ENCODE peak calls at places on chromosomes 16 and 17, in six cellular contexts. S is cardiac muscle cell, Y is heart left ventricle, C is breast epithelium, A is Peyer's patch, X is tibial nerve. K is an unnamed sample. For H3K27me3, the result is how much of the 10 kb centered on the place peaks cover.

GRCh38 chr17:37089998-37090397 is 141.2 kb downstream of the AATF start:
- DNase-seq in S (peak), Y (no peak), C (no peak), A (peak), X (no peak), K (no peak)

GRCh38 chr17:11668633-11669032 is 70.4 kb downstream of the DNAH9 start:
- DNase-seq in S (no peak), Y (no peak), C (no peak), A (no peak), X (no peak), K (no peak)

GRCh38 chr16:31561698-31562233 is 34.1 kb downstream of the AHSP start:
- DNase-seq in S (no peak), Y (no peak), C (no peak), A (no peak), X (no peak), K (no peak)

GRCh38 chr17:72340836-72341235 is 220.0 kb downstream of the SOX9 start:
- DNase-seq in S (no peak), Y (no peak), C (no peak), A (no peak), X (no peak), K (no peak)

GRCh38 chr17:48646183-48647102 is 20.3 kb upstream of the HOXB9 start:
- DNase-seq in S (no peak), Y (no peak), C (no peak), A (no peak), X (no peak), K (no peak)

GRCh38 chr16:31880322-31880979 is 6.8 kb downstream of the ZNF267 start:
- DNase-seq in S (peak), Y (no peak), C (no peak), A (no peak), X (no peak), K (no peak)

GRCh38 chr16:10080031-10080772 is 102.0 kb downstream of the GRIN2A start:
- DNase-seq in S (peak), Y (peak), C (peak), A (no peak), X (no peak), K (peak)

GRCh38 chr17:79424471-79425185 is 186.2 kb downstream of the RBFOX3 start:
- DNase-seq in S (no peak), Y (no peak), C (no peak), A (no peak), X (no peak), K (no peak)

GRCh38 chr16:66604376-66605176 is at the start of gene CMTM3:
- DNase-seq in S (peak), Y (peak), C (no peak), A (peak), X (peak), K (no peak)

GRCh38 chr16:81668243-81669097 is 110.6 kb upstream of the PLCG2 start:
- DNase-seq in S (no peak), Y (no peak), C (no peak), A (no peak), X (no peak), K (no peak)

GRCh38 chr17:72488542-72489272 is 367.9 kb downstream of the SOX9 start:
- DNase-seq in S (no peak), Y (no peak), C (no peak), A (no peak), X (no peak), K (no peak)

GRCh38 chr16:962366-962765 is 8.4 kb downstream of the LMF1 start:
- DNase-seq in S (no peak), Y (no peak), C (no peak), A (no peak), X (no peak), K (no peak)

GRCh38 chr16:11414815-11415775 is 69.8 kb downstream of the RMI2 start:
- DNase-seq in S (no peak), Y (no peak), C (no peak), A (no peak), X (no peak), K (no peak)

GRCh38 chr17:14308636-14308964 is 7.7 kb downstream of the HS3ST3B1 start:
- DNase-seq in S (peak), Y (no peak), C (no peak), A (no peak), X (no peak), K (no peak)

GRCh38 chr17:14307560-14308024 is 6.7 kb downstream of the HS3ST3B1 start:
- DNase-seq in S (peak), Y (no peak), C (no peak), A (no peak), X (no peak), K (no peak)

GRCh38 chr17:14305785-14306496 is 5.1 kb downstream of the HS3ST3B1 start:
- DNase-seq in S (no peak), Y (no peak), C (no peak), A (no peak), X (no peak), K (no peak)

GRCh38 chr17:14304876-14305636 is 4.2 kb downstream of the HS3ST3B1 start:
- DNase-seq in S (no peak), Y (no peak), C (no peak), A (no peak), X (no peak), K (no peak)

DNA sequence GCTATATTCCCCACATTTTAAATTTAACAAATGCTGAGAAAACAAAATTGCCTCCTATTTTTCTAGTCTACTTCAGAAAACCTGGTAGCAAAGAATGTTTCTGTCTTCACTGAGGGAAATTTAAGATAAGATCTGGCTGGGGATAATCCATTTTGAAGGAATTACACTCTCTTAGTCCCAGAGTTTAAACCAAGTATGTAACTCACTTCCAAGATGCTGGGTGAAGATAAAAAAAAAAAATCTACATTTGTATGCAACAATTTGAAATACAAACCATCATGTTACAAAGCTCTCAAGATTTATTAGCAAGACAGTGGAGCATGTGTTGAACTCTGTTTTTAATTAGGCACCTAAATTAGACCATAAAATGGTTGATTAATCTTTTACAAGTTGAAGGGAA is 5.7 kb downstream of the HS3ST3B1 start:
- DNase-seq in S (no peak), Y (no peak), C (no peak), A (no peak), X (no peak), K (no peak)
- TF ChIP-seq CTCF in S (no peak), Y (no peak), C (no peak), A (no peak), X (no peak), K (no peak)

GRCh38 chr17:38605230-38605851 is 411 bp downstream of the SRCIN1 start:
- DNase-seq in S (no peak), Y (no peak), C (no peak), A (no peak), X (no peak), K (no peak)
- H3K4me3 ChIP-seq in S (peak), Y (peak), C (peak), A (peak), X (peak), K (no peak)

GRCh38 chr17:80474231-80474932 is 2.0 kb downstream of the NPTX1 start:
- DNase-seq in S (peak), Y (no peak), C (no peak), A (no peak), X (no peak), K (no peak)
- H3K27me3 ChIP-seq in S (half or more), Y (half or more), C (half or more), A (under half), X (under half), K (half or more)

DNA sequence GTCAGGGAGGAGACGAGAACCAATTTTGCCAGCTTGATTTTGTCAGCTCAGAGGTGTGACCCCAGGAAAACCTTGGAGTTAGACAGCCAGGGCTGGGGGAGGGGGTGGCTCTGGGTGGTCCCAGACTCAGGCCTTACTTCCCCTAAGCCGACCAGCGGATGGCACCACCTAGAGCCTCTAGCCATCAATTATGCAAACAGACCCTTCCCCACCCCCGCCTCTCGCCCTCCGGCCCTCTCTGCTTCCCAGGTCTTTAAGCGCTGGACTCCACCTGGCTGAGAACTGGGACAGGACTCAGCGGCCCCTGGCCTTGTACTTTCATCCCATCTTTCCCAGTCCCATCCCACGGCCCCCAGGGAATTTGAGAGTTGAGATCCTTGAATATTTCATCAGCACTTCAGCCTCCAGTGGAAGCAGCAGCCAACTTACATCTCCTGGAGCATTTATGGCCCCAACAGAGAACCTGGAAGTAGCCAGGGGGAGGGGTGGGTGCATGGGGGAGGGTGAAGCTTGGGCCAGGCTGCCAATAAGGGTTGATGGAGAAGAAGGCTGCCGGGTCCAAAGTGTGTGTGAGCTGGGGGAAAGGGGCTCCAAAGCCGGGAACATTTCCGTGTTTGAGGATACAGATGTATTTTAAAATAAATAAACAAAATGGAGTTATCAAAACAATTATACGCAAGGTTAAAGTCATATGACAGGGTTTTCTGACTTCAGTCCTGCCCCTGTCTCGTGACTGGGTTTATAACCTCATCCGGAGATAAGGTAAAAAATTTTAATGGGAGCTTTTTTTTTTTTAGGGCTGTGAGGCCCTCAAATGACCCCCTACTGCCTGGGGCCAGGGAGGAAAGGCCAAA is 7.5 kb upstream of the JUP start:
- DNase-seq in S (peak), Y (no peak), C (no peak), A (no peak), X (no peak), K (no peak)
- TF ChIP-seq CTCF in S (peak), Y (no peak), C (no peak), A (no peak), X (no peak), K (no peak)

DNA sequence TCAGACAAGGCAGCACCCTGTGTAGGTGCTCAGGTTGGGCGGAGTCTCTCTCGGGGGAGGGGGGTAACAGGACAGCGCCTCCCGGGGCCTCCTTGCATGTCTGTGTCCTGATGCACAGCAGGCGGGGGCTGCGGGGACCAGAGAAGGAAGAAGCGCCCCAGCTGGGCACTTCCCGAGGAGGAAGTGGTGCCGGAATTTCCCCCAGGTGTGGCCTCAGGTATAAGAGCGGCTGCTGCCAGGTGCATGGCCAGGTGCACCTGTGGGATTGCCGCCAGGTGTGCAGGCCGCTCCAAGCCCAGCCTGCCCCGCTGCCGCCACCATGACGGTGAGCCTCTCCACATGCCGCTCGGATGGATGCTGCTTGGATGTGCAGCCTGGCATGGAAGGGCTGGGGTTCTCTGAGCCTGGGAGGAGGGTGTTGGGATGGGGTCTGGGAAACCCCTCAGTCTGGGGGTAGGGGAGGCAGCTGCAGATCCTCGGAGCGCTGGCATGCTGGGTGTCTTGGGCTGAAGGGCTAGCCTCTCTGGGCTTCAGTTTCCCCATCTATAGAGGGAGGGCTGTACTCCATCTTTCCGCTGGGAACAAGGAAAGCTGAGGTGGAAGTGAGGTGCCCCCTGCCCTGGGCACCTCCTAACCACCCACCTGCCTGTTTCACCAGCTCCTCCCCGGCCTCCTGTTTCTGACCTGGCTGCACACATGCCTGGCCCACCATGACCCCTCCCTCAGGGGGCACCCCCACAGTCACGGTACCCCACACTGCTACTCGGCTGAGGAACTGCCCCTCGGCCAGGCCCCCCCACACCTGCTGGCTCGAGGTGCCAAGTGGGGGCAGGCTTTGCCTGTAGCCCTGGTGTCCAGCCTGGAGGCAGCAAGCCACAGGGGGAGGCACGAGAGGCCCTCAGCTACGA is at the start of gene IL17C:
- DNase-seq in S (no peak), Y (no peak), C (no peak), A (peak), X (no peak), K (no peak)
- H3K4me3 ChIP-seq in S (no peak), Y (no peak), C (peak), A (no peak), X (no peak), K (no peak)

GRCh38 chr17:41434313-41434895 is 6.4 kb downstream of the KRT38 start:
- DNase-seq in S (no peak), Y (no peak), C (no peak), A (no peak), X (no peak), K (no peak)
- H3K27me3 ChIP-seq in S (under half), Y (under half), C (under half), A (under half), X (under half), K (under half)

DNA sequence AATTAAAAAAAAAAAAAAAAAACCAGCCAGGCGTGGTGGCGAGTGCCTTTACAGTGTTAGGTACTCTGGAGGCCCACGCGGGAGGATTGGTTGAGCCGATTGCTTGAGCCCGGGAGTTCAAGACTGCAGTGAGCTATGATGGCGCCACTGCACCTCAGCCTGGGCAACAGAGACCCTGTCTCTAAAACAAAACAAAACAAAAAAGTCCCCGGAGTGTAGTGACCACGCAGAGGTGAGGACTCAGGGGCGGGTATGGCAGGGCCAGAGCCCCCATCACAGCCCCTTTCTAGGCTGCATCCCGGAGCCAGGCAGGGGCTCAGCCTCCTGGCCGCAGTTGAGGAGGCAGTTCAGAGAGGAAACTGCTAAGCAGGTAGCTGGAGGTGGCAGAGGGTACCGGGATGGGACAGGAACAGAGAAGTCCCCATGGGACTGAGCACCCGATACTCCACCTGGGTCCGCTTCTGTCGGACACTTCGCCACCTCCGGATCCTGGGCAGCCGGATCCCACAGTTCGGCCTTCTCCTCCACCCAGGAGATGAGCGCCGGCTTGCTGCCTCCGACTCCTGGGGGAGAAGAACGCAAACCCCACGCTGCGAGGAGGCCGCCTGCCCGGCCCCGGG is 800 bp downstream of the ZNF747 start:
- DNase-seq in S (no peak), Y (no peak), C (no peak), A (no peak), X (no peak), K (no peak)
- TF ChIP-seq CTCF in S (no peak), Y (no peak), C (no peak), A (no peak), X (no peak), K (no peak)

K was measured in kidney epithelial cell.